ENCODE peak calls at places on chromosomes 5 and 9, in ten cellular contexts. One of them, this sample, is unnamed.

GRCh38 chr5:152061095-152061494 is 136.4 kb upstream of the GLRA1 start:
- DNase-seq in IMR-90: no peak
- DNase-seq in tibial nerve: no peak
- DNase-seq in breast epithelium: no peak
- DNase-seq in prostate gland: no peak
- DNase-seq in stomach: no peak
- DNase-seq in uterus: no peak
- DNase-seq in body of pancreas: no peak
- DNase-seq in sigmoid colon: no peak
- DNase-seq in endothelial cell of umbilical vein: no peak
- DNase-seq in this sample: no peak

GRCh38 chr5:146254223-146254622 is 50.8 kb downstream of the RBM27 start:
- DNase-seq in body of pancreas: no peak
- DNase-seq in sigmoid colon: no peak
- DNase-seq in breast epithelium: no peak
- DNase-seq in IMR-90: no peak
- DNase-seq in stomach: no peak
- DNase-seq in uterus: no peak
- DNase-seq in endothelial cell of umbilical vein: no peak
- DNase-seq in tibial nerve: no peak
- DNase-seq in prostate gland: no peak
- DNase-seq in this sample: no peak

GRCh38 chr5:172443441-172444109 is 10.8 kb downstream of the SH3PXD2B start:
- DNase-seq in endothelial cell of umbilical vein: peak; percentile 97
- DNase-seq in uterus: peak; percentile 93
- DNase-seq in stomach: peak; percentile 63
- DNase-seq in tibial nerve: peak; percentile 74
- DNase-seq in body of pancreas: peak; percentile 89
- DNase-seq in IMR-90: peak; percentile 98
- DNase-seq in breast epithelium: peak; percentile 76
- DNase-seq in prostate gland: peak; percentile 61
- DNase-seq in sigmoid colon: peak; percentile 97
- DNase-seq in this sample: peak; percentile 76

GRCh38 chr5:155019601-155020226 is 6.2 kb downstream of the KIF4B start:
- DNase-seq in IMR-90: no peak
- DNase-seq in body of pancreas: no peak
- DNase-seq in sigmoid colon: no peak
- DNase-seq in stomach: no peak
- DNase-seq in tibial nerve: no peak
- DNase-seq in endothelial cell of umbilical vein: no peak
- DNase-seq in prostate gland: no peak
- DNase-seq in breast epithelium: no peak
- DNase-seq in uterus: no peak
- DNase-seq in this sample: no peak

GRCh38 chr9:19689324-19690087 is 99.3 kb downstream of the SLC24A2 start:
- DNase-seq in sigmoid colon: no peak
- DNase-seq in stomach: no peak
- DNase-seq in breast epithelium: no peak
- DNase-seq in IMR-90: peak; percentile 2
- DNase-seq in body of pancreas: no peak
- DNase-seq in tibial nerve: no peak
- DNase-seq in endothelial cell of umbilical vein: no peak
- DNase-seq in prostate gland: no peak
- DNase-seq in uterus: no peak
- DNase-seq in this sample: no peak

GRCh38 chr9:123536455-123536868 is 180.5 kb downstream of the CRB2 start:
- DNase-seq in body of pancreas: no peak
- DNase-seq in tibial nerve: no peak
- DNase-seq in prostate gland: no peak
- DNase-seq in breast epithelium: no peak
- DNase-seq in stomach: no peak
- DNase-seq in IMR-90: no peak
- DNase-seq in endothelial cell of umbilical vein: no peak
- DNase-seq in sigmoid colon: no peak
- DNase-seq in uterus: no peak
- DNase-seq in this sample: no peak

GRCh38 chr5:146533260-146533857 is 17.4 kb upstream of the GPR151 start:
- DNase-seq in tibial nerve: peak; percentile 45
- DNase-seq in endothelial cell of umbilical vein: peak; percentile 61
- DNase-seq in breast epithelium: peak; percentile 60
- DNase-seq in stomach: peak; percentile 80
- DNase-seq in body of pancreas: peak; percentile 76
- DNase-seq in sigmoid colon: no peak
- DNase-seq in IMR-90: peak; percentile 50
- DNase-seq in prostate gland: peak; percentile 41
- DNase-seq in uterus: peak; percentile 35
- DNase-seq in this sample: peak; percentile 11

GRCh38 chr9:108779506-108779905 is 76.3 kb downstream of the ACTL7B start:
- DNase-seq in IMR-90: no peak
- DNase-seq in sigmoid colon: no peak
- DNase-seq in body of pancreas: no peak
- DNase-seq in stomach: no peak
- DNase-seq in uterus: no peak
- DNase-seq in breast epithelium: no peak
- DNase-seq in prostate gland: no peak
- DNase-seq in endothelial cell of umbilical vein: no peak
- DNase-seq in tibial nerve: no peak
- DNase-seq in this sample: no peak

GRCh38 chr9:37034320-37034937 is 361 bp upstream of the PAX5 start:
- DNase-seq in tibial nerve: no peak
- DNase-seq in uterus: no peak
- DNase-seq in stomach: no peak
- DNase-seq in IMR-90: no peak
- DNase-seq in body of pancreas: no peak
- DNase-seq in prostate gland: peak; percentile 36
- DNase-seq in endothelial cell of umbilical vein: no peak
- DNase-seq in breast epithelium: no peak
- DNase-seq in sigmoid colon: no peak
- DNase-seq in this sample: no peak

GRCh38 chr9:37032713-37033112 is 1.4 kb downstream of the PAX5 start:
- DNase-seq in body of pancreas: no peak
- DNase-seq in uterus: no peak
- DNase-seq in breast epithelium: no peak
- DNase-seq in prostate gland: no peak
- DNase-seq in IMR-90: no peak
- DNase-seq in endothelial cell of umbilical vein: no peak
- DNase-seq in tibial nerve: no peak
- DNase-seq in sigmoid colon: no peak
- DNase-seq in stomach: no peak
- DNase-seq in this sample: no peak

GRCh38 chr9:37033141-37033540 is 927 bp downstream of the PAX5 start:
- DNase-seq in sigmoid colon: no peak
- DNase-seq in body of pancreas: no peak
- DNase-seq in prostate gland: no peak
- DNase-seq in endothelial cell of umbilical vein: no peak
- DNase-seq in uterus: no peak
- DNase-seq in stomach: no peak
- DNase-seq in breast epithelium: no peak
- DNase-seq in IMR-90: no peak
- DNase-seq in tibial nerve: no peak
- DNase-seq in this sample: no peak

GRCh38 chr9:37034938-37035471 is 937 bp upstream of the PAX5 start:
- DNase-seq in tibial nerve: no peak
- DNase-seq in endothelial cell of umbilical vein: no peak
- DNase-seq in breast epithelium: no peak
- DNase-seq in sigmoid colon: no peak
- DNase-seq in uterus: no peak
- DNase-seq in IMR-90: no peak
- DNase-seq in stomach: no peak
- DNase-seq in prostate gland: no peak
- DNase-seq in body of pancreas: no peak
- DNase-seq in this sample: no peak

GRCh38 chr9:37033753-37034319 is at the start of gene PAX5:
- DNase-seq in tibial nerve: no peak
- DNase-seq in sigmoid colon: no peak
- DNase-seq in stomach: no peak
- DNase-seq in body of pancreas: no peak
- DNase-seq in prostate gland: no peak
- DNase-seq in IMR-90: no peak
- DNase-seq in endothelial cell of umbilical vein: peak; percentile 17
- DNase-seq in breast epithelium: no peak
- DNase-seq in uterus: no peak
- DNase-seq in this sample: no peak
- H3K36me3 ChIP-seq in tibial nerve: no peaks in the 10 kb centered on the region
- H3K36me3 ChIP-seq in sigmoid colon: no peaks in the 10 kb centered on the region
- H3K36me3 ChIP-seq in stomach: no peaks in the 10 kb centered on the region
- H3K36me3 ChIP-seq in body of pancreas: no peaks in the 10 kb centered on the region
- H3K36me3 ChIP-seq in prostate gland: no peaks in the 10 kb centered on the region
- H3K36me3 ChIP-seq in IMR-90: no peaks in the 10 kb centered on the region
- H3K36me3 ChIP-seq in endothelial cell of umbilical vein: no peaks in the 10 kb centered on the region
- H3K36me3 ChIP-seq in breast epithelium: no peaks in the 10 kb centered on the region
- H3K36me3 ChIP-seq in uterus: no peaks in the 10 kb centered on the region
- H3K36me3 ChIP-seq in this sample: no peaks in the 10 kb centered on the region

DNA sequence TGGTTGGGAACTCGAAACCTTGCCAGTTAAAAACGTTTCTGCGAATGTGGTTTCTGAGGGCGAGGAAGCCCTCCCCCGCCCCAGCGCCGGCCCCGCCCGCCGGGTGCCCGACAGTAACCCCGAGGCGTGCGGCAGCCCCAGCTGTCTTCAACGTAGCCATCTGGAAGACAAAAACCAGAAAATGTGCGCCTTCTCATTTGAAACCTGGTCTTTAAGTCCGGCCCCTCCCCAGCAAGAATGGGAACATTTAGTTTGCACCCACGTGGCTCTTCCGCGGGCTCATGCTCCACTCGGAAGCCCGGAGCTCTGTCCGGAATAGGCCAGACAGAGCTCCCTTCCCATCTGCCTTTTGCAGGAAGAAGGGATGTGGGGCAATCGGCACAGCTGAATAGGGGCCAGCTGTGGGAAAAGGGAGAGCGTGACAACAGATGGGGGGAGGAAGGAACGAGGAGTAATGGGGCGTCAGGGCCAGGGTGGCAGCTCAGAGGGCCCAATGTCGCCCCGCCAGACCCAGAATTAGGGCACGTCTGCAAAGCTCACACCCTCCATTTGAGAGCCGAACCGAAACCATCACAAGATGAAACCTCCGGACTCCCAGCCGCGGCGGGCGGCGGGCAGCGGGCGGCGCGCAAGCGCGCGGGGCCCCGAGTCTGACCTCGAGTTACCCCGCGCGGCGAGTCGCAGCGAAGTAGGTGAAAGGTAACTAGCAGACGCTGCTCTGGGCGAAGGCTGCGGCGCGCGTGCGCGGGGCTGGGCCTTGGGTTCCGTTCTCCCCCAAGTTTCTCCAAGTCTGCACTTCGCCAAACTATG is 63.4 kb upstream of the ABCA1 start:
- DNase-seq in tibial nerve: peak; percentile 82
- DNase-seq in breast epithelium: peak; percentile 82
- DNase-seq in uterus: peak; percentile 93
- DNase-seq in stomach: peak; percentile 94
- DNase-seq in sigmoid colon: peak; percentile 99
- DNase-seq in body of pancreas: peak; percentile 94
- DNase-seq in prostate gland: peak; percentile 80
- DNase-seq in endothelial cell of umbilical vein: peak; percentile 83
- DNase-seq in IMR-90: peak; percentile 82
- DNase-seq in this sample: peak; percentile 95
- TF ChIP-seq POLR2A in tibial nerve: peak; percentile 43
- TF ChIP-seq POLR2A in breast epithelium: no peak
- TF ChIP-seq POLR2A in uterus: peak; percentile 15
- TF ChIP-seq POLR2A in stomach: no peak
- TF ChIP-seq POLR2A in sigmoid colon: no peak
- TF ChIP-seq POLR2A in body of pancreas: peak; percentile 83
- TF ChIP-seq POLR2A in prostate gland: no peak
- TF ChIP-seq POLR2A in endothelial cell of umbilical vein: peak; percentile 50
- TF ChIP-seq POLR2A in IMR-90: peak; percentile 37
- TF ChIP-seq POLR2A in this sample: peak; percentile 61

DNA sequence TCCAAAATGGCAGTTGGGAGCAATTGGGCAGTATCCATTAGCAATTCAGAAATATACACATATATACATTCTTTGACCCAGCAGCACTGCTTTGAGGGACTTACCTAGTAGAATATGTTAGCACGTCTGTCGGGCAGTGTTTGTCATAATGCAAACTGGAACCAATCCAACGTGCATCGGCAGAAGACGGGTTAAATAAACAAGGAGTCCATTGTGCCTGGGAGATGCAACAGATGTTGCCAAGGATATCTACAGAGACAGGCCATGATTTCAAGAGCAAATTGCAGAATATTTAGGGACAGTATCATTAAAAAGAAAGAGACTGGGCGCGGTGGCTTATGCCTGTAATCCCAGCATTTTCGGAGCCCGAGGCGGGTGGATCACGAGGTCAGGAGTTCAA is 107.0 kb downstream of the COL5A1 start:
- DNase-seq in prostate gland: no peak
- DNase-seq in sigmoid colon: no peak
- DNase-seq in uterus: no peak
- DNase-seq in stomach: no peak
- DNase-seq in body of pancreas: peak; percentile 51
- DNase-seq in endothelial cell of umbilical vein: no peak
- DNase-seq in IMR-90: peak; percentile 34
- DNase-seq in tibial nerve: no peak
- DNase-seq in breast epithelium: no peak
- DNase-seq in this sample: no peak
- H3K36me3 ChIP-seq in prostate gland: no peaks in the 10 kb centered on the region
- H3K36me3 ChIP-seq in sigmoid colon: peaks cover 92% of the 10 kb centered on the region
- H3K36me3 ChIP-seq in uterus: no peaks in the 10 kb centered on the region
- H3K36me3 ChIP-seq in stomach: peaks cover 30% of the 10 kb centered on the region
- H3K36me3 ChIP-seq in body of pancreas: no peaks in the 10 kb centered on the region
- H3K36me3 ChIP-seq in endothelial cell of umbilical vein: peaks cover 42% of the 10 kb centered on the region
- H3K36me3 ChIP-seq in IMR-90: peaks cover 87% of the 10 kb centered on the region
- H3K36me3 ChIP-seq in tibial nerve: peaks cover 94% of the 10 kb centered on the region
- H3K36me3 ChIP-seq in breast epithelium: no peaks in the 10 kb centered on the region
- H3K36me3 ChIP-seq in this sample: no peaks in the 10 kb centered on the region

GRCh38 chr9:34374339-34374738 is 2.4 kb downstream of the MYORG start:
- DNase-seq in sigmoid colon: no peak
- DNase-seq in tibial nerve: no peak
- DNase-seq in stomach: no peak
- DNase-seq in endothelial cell of umbilical vein: no peak
- DNase-seq in IMR-90: no peak
- DNase-seq in breast epithelium: no peak
- DNase-seq in body of pancreas: no peak
- DNase-seq in uterus: no peak
- DNase-seq in prostate gland: no peak
- DNase-seq in this sample: no peak

GRCh38 chr9:34374905-34375552 is 1.7 kb downstream of the MYORG start:
- DNase-seq in endothelial cell of umbilical vein: no peak
- DNase-seq in breast epithelium: no peak
- DNase-seq in sigmoid colon: no peak
- DNase-seq in stomach: peak; percentile 73
- DNase-seq in prostate gland: no peak
- DNase-seq in uterus: no peak
- DNase-seq in IMR-90: no peak
- DNase-seq in body of pancreas: peak; percentile 93
- DNase-seq in tibial nerve: no peak
- DNase-seq in this sample: peak; percentile 84

GRCh38 chr9:34377402-34377741 is 674 bp upstream of the MYORG start:
- DNase-seq in endothelial cell of umbilical vein: no peak
- DNase-seq in body of pancreas: peak; percentile 76
- DNase-seq in tibial nerve: no peak
- DNase-seq in prostate gland: peak; percentile 22
- DNase-seq in IMR-90: no peak
- DNase-seq in sigmoid colon: no peak
- DNase-seq in stomach: no peak
- DNase-seq in breast epithelium: no peak
- DNase-seq in uterus: peak; percentile 43
- DNase-seq in this sample: peak; percentile 50

GRCh38 chr9:34376596-34377401 is at the start of gene MYORG:
- DNase-seq in prostate gland: peak; percentile 93
- DNase-seq in sigmoid colon: peak; percentile 96
- DNase-seq in body of pancreas: peak; percentile 99
- DNase-seq in uterus: peak; percentile 90
- DNase-seq in IMR-90: peak; percentile 65
- DNase-seq in stomach: peak; percentile 98
- DNase-seq in breast epithelium: peak; percentile 90
- DNase-seq in tibial nerve: peak; percentile 68
- DNase-seq in endothelial cell of umbilical vein: peak; percentile 84
- DNase-seq in this sample: peak; percentile 95

GRCh38 chr9:34375901-34376595 is 650 bp downstream of the MYORG start:
- DNase-seq in uterus: peak; percentile 57
- DNase-seq in tibial nerve: no peak
- DNase-seq in stomach: peak; percentile 68
- DNase-seq in sigmoid colon: peak; percentile 80
- DNase-seq in body of pancreas: peak; percentile 75
- DNase-seq in endothelial cell of umbilical vein: peak; percentile 42
- DNase-seq in prostate gland: no peak
- DNase-seq in breast epithelium: no peak
- DNase-seq in IMR-90: no peak
- DNase-seq in this sample: peak; percentile 65
- TF ChIP-seq POLR2A in uterus: no peak
- TF ChIP-seq POLR2A in tibial nerve: no peak
- TF ChIP-seq POLR2A in stomach: no peak
- TF ChIP-seq POLR2A in sigmoid colon: no peak
- TF ChIP-seq POLR2A in body of pancreas: no peak
- TF ChIP-seq POLR2A in endothelial cell of umbilical vein: no peak
- TF ChIP-seq POLR2A in prostate gland: no peak
- TF ChIP-seq POLR2A in breast epithelium: no peak
- TF ChIP-seq POLR2A in IMR-90: no peak
- TF ChIP-seq POLR2A in this sample: no peak

This sample was measured in gastrocnemius medialis.